ENCODE peak calls at places on chromosomes 6 and 20, in five cellular contexts. J is PC-3; W is activated CD4-positive, CD25-positive, alpha-beta regulatory T cell; G is substantia nigra; E is A549. H is an unnamed sample.

GRCh38 chr6:34970487-34970886 is 81.4 kb downstream of the ANKS1A start:
- DNase-seq in J (no peak), W (no peak), G (no peak), E (no peak), H (no peak)

GRCh38 chr6:4320860-4321259 is 185.5 kb upstream of the ECI2 start:
- DNase-seq in J (peak; percentile 95), W (no peak), G (no peak), E (peak; percentile 57), H (no peak)

GRCh38 chr6:168102093-168102985 is 23.3 kb upstream of the FRMD1 start:
- DNase-seq in J (no peak), W (no peak), G (no peak), E (no peak), H (no peak)

GRCh38 chr6:145147559-145147958 is 587.8 kb downstream of the EPM2A start:
- DNase-seq in J (peak; percentile 7), W (no peak), G (no peak), E (no peak), H (no peak)

GRCh38 chr20:51156796-51157119 is 133.9 kb upstream of the KCNG1 start:
- DNase-seq in J (no peak), W (no peak), G (no peak), E (no peak), H (no peak)

GRCh38 chr6:161373905-161374451 is 100.1 kb upstream of the AGPAT4 start:
- DNase-seq in J (peak; percentile 85), W (peak; percentile 41), G (peak; percentile 66), E (peak; percentile 58), H (peak; percentile 71)

GRCh38 chr6:103236923-103237322 is 1622.8 kb downstream of the HACE1 start:
- DNase-seq in J (peak; percentile 22), W (no peak), G (no peak), E (no peak), H (no peak)

GRCh38 chr6:147769496-147770087 is 261.1 kb downstream of the SAMD5 start:
- DNase-seq in J (no peak), W (no peak), G (no peak), E (no peak), H (no peak)

GRCh38 chr6:24504642-24505586 is 10.1 kb downstream of the ALDH5A1 start:
- DNase-seq in J (peak; percentile 80), W (no peak), G (no peak), E (no peak), H (no peak)

GRCh38 chr6:23547851-23548250 is 578.2 kb upstream of the NRSN1 start:
- DNase-seq in J (peak; percentile 57), W (no peak), G (no peak), E (no peak), H (no peak)

GRCh38 chr6:112253842-112254816 is at the start of gene LAMA4:
- DNase-seq in J (peak; percentile 50), W (no peak), G (no peak), E (peak; percentile 5), H (peak; percentile 69)

GRCh38 chr20:64116541-64117423 is 9.4 kb upstream of the NPBWR2 start:
- DNase-seq in J (no peak), W (no peak), G (no peak), E (no peak), H (no peak)

H was measured in nucleus accumbens.